ENCODE peak calls at places on chromosome 4, in four cellular contexts. X, C, B and E are unnamed samples.

GRCh38 chr4:83250666-83251065 is 33.9 kb downstream of the COQ2 start:
- DNase-seq in X (no peak), C (no peak), B (no peak), E (no peak)

GRCh38 chr4:22500831-22501714 is 14.8 kb downstream of the ADGRA3 start:
- DNase-seq in X (peak; percentile 28), C (no peak), B (no peak), E (no peak)

GRCh38 chr4:155522201-155522600 is 144.4 kb upstream of the GUCY1A1 start:
- DNase-seq in X (no peak), C (no peak), B (no peak), E (no peak)

GRCh38 chr4:176409627-176410026 is 89.9 kb downstream of the SPCS3 start:
- DNase-seq in X (no peak), C (no peak), B (no peak), E (no peak)

GRCh38 chr4:74805601-74806000 is 11.3 kb upstream of the BTC start:
- DNase-seq in X (no peak), C (no peak), B (no peak), E (no peak)

GRCh38 chr4:173013232-173013932 is 155.2 kb upstream of the GALNT7 start:
- DNase-seq in X (peak; percentile 9), C (peak; percentile 66), B (peak; percentile 57), E (peak; percentile 58)

GRCh38 chr4:52825311-52826090 is 36.6 kb upstream of the RASL11B start:
- DNase-seq in X (no peak), C (no peak), B (no peak), E (no peak)

GRCh38 chr4:42482516-42483327 is 85.4 kb downstream of the SHISA3 start:
- DNase-seq in X (no peak), C (no peak), B (no peak), E (peak; percentile 31)

GRCh38 chr4:150664935-150665334 is 83.0 kb downstream of the MAB21L2 start:
- DNase-seq in X (no peak), C (no peak), B (no peak), E (no peak)

GRCh38 chr4:104966349-104967033 is 180.2 kb upstream of the TET2 start:
- DNase-seq in X (peak; percentile 96), C (no peak), B (no peak), E (no peak)
- TF ChIP-seq USF1 in X (no peak), C (no peak), B (no peak), E (no peak)

GRCh38 chr4:163087805-163088204 is 78.9 kb downstream of the NAF1 start:
- DNase-seq in X (no peak), C (no peak), B (no peak), E (no peak)

DNA sequence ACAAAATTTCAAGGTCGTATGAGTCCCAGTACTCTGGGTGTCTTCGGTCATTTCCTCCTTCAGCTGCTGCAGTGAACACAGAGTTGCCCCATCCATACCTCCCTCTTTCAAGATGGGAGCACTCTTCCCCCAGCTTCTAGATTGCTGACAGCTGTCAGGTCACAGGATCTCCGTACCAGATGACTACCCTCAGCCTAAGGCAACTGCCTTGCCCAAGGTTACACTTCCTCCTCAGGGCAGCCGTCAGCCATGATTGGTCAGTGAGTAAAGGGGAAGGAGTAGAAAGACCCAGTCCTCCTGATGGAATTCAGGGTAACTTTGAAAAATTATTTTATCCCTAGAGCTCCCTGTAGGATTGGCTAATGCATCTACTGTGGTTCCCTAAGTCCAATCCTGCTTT is 81.6 kb downstream of the NAF1 start:
- DNase-seq in X (no peak), C (no peak), B (no peak), E (no peak)
- TF ChIP-seq USF1 in X (no peak), C (no peak), B (no peak), E (no peak)

DNA sequence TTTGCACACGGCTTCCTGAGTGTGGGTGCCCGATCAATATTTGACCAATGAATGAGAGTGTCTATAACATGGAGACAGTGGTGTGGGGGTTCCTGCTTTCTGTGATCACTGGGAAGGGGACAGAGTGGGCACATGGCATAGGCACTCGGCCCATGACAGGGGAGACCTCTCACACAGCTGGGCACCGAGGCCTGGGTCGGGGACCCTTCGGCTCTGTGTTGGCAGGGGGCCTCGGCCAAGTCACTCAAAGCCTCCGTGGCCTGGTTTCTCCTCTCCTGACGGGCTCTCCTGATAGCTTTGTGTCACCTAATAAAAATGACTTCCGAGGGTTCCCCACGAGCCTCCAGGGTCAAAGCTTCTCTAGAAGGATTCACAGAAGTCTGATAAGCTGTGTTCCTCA is 43.9 kb upstream of the PSAPL1 start:
- DNase-seq in X (no peak), C (no peak), B (no peak), E (no peak)
- TF ChIP-seq USF1 in X (no peak), C (no peak), B (no peak), E (no peak)

DNA sequence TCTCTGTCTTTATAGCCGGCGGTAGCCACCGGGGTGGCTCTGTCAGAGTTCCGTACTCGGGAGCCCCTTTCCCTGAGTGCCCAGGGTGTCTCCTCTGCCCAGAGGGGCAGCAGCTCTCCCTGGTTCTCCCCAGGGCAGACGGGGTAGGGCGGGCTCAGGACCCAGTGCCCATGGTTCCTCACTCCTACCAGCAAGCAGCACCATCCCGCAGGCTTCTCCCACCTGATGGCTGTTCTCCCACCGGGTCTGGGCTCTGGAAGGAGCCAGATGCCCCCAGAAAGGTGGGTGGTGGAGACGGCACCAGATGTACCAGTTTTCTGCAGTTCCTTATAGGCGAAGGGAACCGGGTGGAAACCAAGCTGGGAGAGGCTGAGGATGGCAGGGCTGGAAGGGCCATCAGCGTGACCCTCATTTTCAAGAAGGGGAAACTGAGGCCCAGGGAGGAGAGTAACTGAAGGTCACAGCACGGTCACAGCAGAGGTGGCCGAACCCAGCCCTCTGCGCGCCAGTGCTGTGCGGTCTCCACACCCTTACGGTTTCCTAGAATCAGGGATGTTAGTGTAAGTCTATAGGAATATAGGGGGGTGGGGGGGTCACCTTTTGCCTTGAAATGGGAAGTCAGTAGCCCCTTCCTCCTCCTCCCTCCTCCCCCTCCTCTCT is 198.7 kb downstream of the AFAP1 start:
- DNase-seq in X (no peak), C (no peak), B (no peak), E (no peak)
- TF ChIP-seq USF1 in X (no peak), C (no peak), B (no peak), E (no peak)

DNA sequence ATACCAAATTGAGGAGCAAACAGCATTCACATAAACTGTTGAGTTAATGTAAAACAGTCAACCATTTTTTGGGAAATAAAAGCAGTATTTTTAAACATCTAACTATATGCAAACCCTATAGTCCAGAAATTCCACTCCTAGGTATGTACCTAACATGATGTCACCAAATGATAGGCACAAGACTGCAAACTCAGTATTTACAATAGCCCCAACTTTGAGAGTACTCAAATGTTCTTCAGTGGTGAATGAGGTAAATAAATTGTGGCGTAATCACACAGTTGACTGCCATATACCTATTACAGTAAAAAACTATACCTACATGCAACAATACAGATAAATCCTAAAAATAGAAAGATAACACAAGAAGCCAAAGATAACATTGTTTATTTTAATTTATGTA is 1243.8 kb upstream of the ADGRL3 start:
- DNase-seq in X (no peak), C (no peak), B (no peak), E (no peak)
- TF ChIP-seq USF1 in X (no peak), C (no peak), B (no peak), E (no peak)